ENCODE peak calls at places on chromosomes 11 and 22, in seven cellular contexts. K, O, V, N, B, F and Q are unnamed samples.

GRCh38 chr22:34105461-34106062 is 185.3 kb upstream of the LARGE1 start:
- DNase-seq in V (no peak), O (peak; percentile 16), F (no peak), K (peak; percentile 28), B (peak; percentile 31), N (no peak), Q (peak; percentile 54)

GRCh38 chr11:60307507-60308195 is 19.4 kb upstream of the MS4A6E start:
- DNase-seq in K (no peak), O (no peak), F (no peak), V (no peak), N (no peak), B (no peak), Q (no peak)

GRCh38 chr22:45602004-45602733 is 69.5 kb upstream of the ATXN10 start:
- DNase-seq in F (no peak), O (no peak), N (no peak), V (no peak), B (no peak), K (no peak), Q (no peak)

GRCh38 chr11:118621071-118621815 is 13.8 kb downstream of the PHLDB1 start:
- DNase-seq in V (peak; percentile 86), F (peak; percentile 91), O (no peak), N (peak; percentile 79), K (peak; percentile 77), B (peak; percentile 85), Q (peak; percentile 91)

GRCh38 chr22:39428597-39429071 is 28.2 kb upstream of the MGAT3 start:
- DNase-seq in F (peak; percentile 39), N (no peak), O (no peak), V (no peak), B (no peak), K (no peak), Q (no peak)

GRCh38 chr11:117843666-117844484 is 19.3 kb upstream of the FXYD2 start:
- DNase-seq in K (peak; percentile 59), O (peak; percentile 66), B (no peak), F (peak; percentile 49), N (peak; percentile 28), V (peak; percentile 59), Q (peak; percentile 84)

GRCh38 chr22:18968011-18968749 is 32.1 kb upstream of the PRODH start:
- DNase-seq in F (no peak), O (no peak), K (no peak), V (peak; percentile 15), N (no peak), B (no peak), Q (peak; percentile 52)

GRCh38 chr22:40635008-40635939 is 1.2 kb downstream of the MRTFA start:
- DNase-seq in K (no peak), O (no peak), V (peak; percentile 60), N (no peak), B (no peak), F (peak; percentile 50), Q (no peak)

GRCh38 chr11:43358308-43358669 is 431 bp upstream of the TTC17 start:
- DNase-seq in V (no peak), F (no peak), N (no peak), B (no peak), K (no peak), O (no peak), Q (no peak)

GRCh38 chr22:21448627-21449416 is 18.4 kb upstream of the TMEM191C start:
- DNase-seq in O (no peak), N (no peak), B (no peak), K (no peak), V (no peak), F (no peak), Q (peak; percentile 2)

GRCh38 chr11:120632579-120632978 is 121.0 kb downstream of the GRIK4 start:
- DNase-seq in K (no peak), N (no peak), F (no peak), V (no peak), B (no peak), O (no peak), Q (no peak)

GRCh38 chr22:47292546-47293320 is 530.3 kb downstream of the TBC1D22A start:
- DNase-seq in B (no peak), V (no peak), F (no peak), N (no peak), O (no peak), K (peak; percentile 22), Q (no peak)

GRCh38 chr11:100403817-100404216 is 283.3 kb upstream of the ARHGAP42 start:
- DNase-seq in O (no peak), V (peak; percentile 89), F (peak; percentile 70), B (no peak), N (no peak), K (no peak), Q (no peak)

GRCh38 chr11:119116601-119117000 is 4.8 kb upstream of the HINFP start:
- DNase-seq in V (no peak), K (no peak), N (no peak), F (no peak), B (no peak), O (no peak), Q (no peak)

GRCh38 chr11:123247498-123247799 is 52.4 kb upstream of the CLMP start:
- DNase-seq in B (no peak), N (no peak), K (no peak), F (no peak), V (no peak), O (no peak), Q (no peak)

GRCh38 chr11:132981146-132981956 is 551.0 kb downstream of the OPCML start:
- DNase-seq in V (no peak), N (no peak), B (no peak), K (no peak), F (peak; percentile 62), O (no peak), Q (no peak)

GRCh38 chr11:68480855-68481510 is 20.4 kb downstream of the PPP6R3 start:
- DNase-seq in N (no peak), K (no peak), F (no peak), B (no peak), O (no peak), V (no peak), Q (no peak)

GRCh38 chr22:36753120-36753802 is 22.7 kb downstream of the IFT27 start:
- DNase-seq in B (no peak), K (no peak), V (no peak), N (no peak), F (no peak), O (no peak), Q (no peak)

DNA sequence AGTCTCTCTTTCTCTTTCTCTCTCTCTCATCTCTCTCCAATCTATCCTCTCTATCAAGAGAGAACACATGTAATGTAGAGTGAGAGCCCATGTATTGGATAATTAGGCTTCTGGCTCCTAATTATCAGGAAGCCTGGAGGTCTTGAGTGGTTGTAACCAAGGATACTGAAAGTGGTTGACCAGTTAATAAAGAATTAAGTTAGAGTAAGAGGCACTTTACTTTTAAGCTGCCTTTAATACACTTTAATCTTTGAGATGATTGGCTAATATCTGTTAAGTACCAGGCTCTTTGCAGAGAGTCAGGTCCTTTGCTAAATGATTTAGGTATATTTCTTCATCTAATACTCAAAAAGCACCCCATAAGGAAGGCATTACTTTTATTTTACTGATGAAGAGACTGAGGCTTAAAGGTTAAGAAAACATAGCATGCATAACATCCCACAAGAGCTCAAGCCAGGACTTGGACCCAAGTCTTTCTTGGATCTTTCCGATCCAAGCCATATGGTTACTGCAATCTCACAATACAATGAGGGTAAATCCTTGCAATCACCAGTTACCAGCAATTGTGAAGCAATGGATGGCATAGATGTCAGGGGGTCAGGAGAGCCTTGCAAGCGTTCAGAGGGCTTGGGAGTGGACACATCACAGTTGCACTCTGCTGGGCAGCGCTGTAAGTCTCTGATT is 22.1 kb downstream of the CD44 start:
- DNase-seq in F (no peak), B (no peak), N (no peak), V (no peak), K (no peak), O (no peak), Q (no peak)
- H3K4me1 ChIP-seq in F (peaks cover 60% of the 10 kb centered on the region), B (no peaks in the 10 kb centered on the region), N (peaks cover 95% of the 10 kb centered on the region), V (peaks cover 59% of the 10 kb centered on the region), K (peaks cover 29% of the 10 kb centered on the region), O (peaks cover 70% of the 10 kb centered on the region), Q (peaks cover 71% of the 10 kb centered on the region)

DNA sequence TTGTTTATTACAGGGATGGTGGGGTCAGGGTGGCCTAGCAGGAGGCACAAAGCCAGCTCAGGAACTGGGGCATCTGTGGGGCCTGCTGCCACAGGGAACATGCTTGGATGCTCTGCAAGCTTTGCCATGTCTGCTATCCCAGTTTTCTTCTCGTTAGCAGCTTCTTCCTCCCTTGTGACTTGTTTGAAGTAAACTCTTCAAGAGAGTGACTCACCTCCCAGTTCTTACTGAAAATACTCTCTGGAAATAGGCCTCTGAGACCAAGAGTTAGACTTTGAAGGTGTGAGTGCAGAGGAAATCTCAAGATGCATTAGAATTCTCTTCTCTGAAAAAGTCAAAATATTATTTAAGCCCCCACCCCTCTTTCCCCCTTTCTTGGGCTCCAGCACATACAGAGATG is 15.2 kb downstream of the CWC15 start:
- DNase-seq in V (peak; percentile 66), K (no peak), O (no peak), N (no peak), B (no peak), F (peak; percentile 60), Q (no peak)
- H3K27ac ChIP-seq in V (peak overlapping the region; percentile 80), K (no peak overlapping the region), O (no peak overlapping the region), N (no peak overlapping the region), B (no peak overlapping the region), F (peak overlapping the region; percentile 40), Q (no peak overlapping the region)

GRCh38 chr11:64868904-64869570 is 9.4 kb downstream of the EHD1 start:
- DNase-seq in N (no peak), F (peak; percentile 96), O (no peak), K (peak; percentile 59), V (peak; percentile 94), B (no peak), Q (peak; percentile 61)

GRCh38 chr11:64870176-64870892 is 8.1 kb downstream of the EHD1 start:
- DNase-seq in N (no peak), O (no peak), V (peak; percentile 78), K (peak; percentile 76), F (peak; percentile 81), B (peak; percentile 74), Q (peak; percentile 69)

GRCh38 chr11:64872790-64873488 is 5.5 kb downstream of the EHD1 start:
- DNase-seq in O (no peak), F (no peak), V (no peak), N (no peak), K (no peak), B (peak; percentile 46), Q (no peak)

GRCh38 chr11:64869571-64870175 is 8.7 kb downstream of the EHD1 start:
- DNase-seq in V (no peak), N (no peak), F (no peak), B (peak; percentile 42), O (no peak), K (no peak), Q (no peak)

GRCh38 chr11:64870893-64871849 is 7.2 kb downstream of the EHD1 start:
- DNase-seq in V (no peak), N (no peak), F (no peak), K (no peak), O (no peak), B (no peak), Q (no peak)
- H3K4me1 ChIP-seq in V (peaks cover 49% of the 10 kb centered on the region), N (peaks cover 98% of the 10 kb centered on the region), F (peaks cover 50% of the 10 kb centered on the region), K (peaks cover 71% of the 10 kb centered on the region), O (peaks cover 8% of the 10 kb centered on the region), B (peaks cover 70% of the 10 kb centered on the region), Q (peaks cover 91% of the 10 kb centered on the region)

DNA sequence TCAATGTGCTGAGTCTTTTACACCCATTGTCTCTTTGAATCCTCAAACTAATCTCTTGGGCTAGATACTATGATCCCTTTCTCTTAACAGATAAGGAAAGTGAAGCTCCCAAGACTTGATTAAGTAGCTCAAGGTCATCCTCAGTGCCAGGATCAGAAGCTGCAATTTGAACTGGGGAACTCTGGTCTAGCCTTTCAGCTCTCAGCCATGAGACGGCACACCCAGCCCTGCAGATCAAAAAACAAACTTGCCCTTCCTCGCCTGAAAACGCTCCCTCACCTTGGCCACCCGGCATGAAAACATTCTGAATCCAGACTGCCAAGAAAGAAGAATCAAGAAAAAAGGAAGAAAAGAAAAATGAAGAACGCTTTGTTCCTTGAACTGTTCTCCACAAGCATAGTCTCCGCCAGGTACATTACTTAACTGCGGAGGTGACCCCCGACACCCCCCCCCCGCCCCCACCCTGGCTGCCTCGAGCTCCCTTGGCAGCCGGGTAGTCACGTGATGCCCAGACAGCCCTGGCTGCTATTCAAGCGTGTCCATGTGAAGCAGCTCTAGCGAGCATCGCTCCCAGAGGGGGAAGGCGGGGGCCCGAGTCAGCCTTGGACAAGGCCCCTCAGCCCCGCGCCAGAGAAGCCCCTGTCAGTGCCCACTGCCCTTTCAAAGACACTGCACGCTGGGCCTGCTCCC is 451.2 kb downstream of the MIAT start:
- DNase-seq in B (no peak), V (no peak), F (peak; percentile 66), N (no peak), K (peak; percentile 23), O (no peak), Q (no peak)
- H3K27ac ChIP-seq in B (no peak overlapping the region), V (no peak overlapping the region), F (no peak overlapping the region), N (peak overlapping the region; percentile 80), K (no peak overlapping the region), O (no peak overlapping the region), Q (no peak overlapping the region)